ENCODE peak calls at places on chromosomes 4 and X, in nine cellular contexts. Z, B, D, F, J, I, Q, S and G are unnamed samples.
A peak's percentile ranks its signal among the peaks of the same experiment; 100 is the strongest.

GRCh38 chr4:52957220-52957686 is 95.1 kb downstream of the RASL11B start:
- DNase-seq in F (no peak), Q (no peak), B (peak; percentile 25), D (peak; percentile 56), S (no peak), Z (no peak), I (no peak), J (no peak), G (no peak)

GRCh38 chr4:110198472-110199419 is at the start of gene ELOVL6:
- DNase-seq in B (peak; percentile 89), Z (peak; percentile 81), I (no peak), Q (peak; percentile 36), F (no peak), S (peak; percentile 62), J (peak; percentile 82), D (peak; percentile 91), G (peak; percentile 62)

GRCh38 chr4:8182858-8183725 is 16.0 kb upstream of the SH3TC1 start:
- DNase-seq in Q (no peak), J (peak; percentile 58), B (peak; percentile 95), F (peak; percentile 35), I (no peak), Z (no peak), D (peak; percentile 94), S (peak; percentile 73), G (peak; percentile 78)

GRCh38 chr4:169024762-169025161 is 14.7 kb upstream of the CBR4 start:
- DNase-seq in Q (peak; percentile 34), Z (no peak), D (peak; percentile 77), F (no peak), I (no peak), B (peak; percentile 65), J (peak; percentile 50), S (peak; percentile 35), G (peak; percentile 5)

GRCh38 chrX:134075894-134076718 is 90.7 kb upstream of the GPC3 start:
- DNase-seq in I (no peak), S (no peak), Z (no peak), F (no peak), B (no peak), D (no peak), Q (no peak), J (no peak), G (no peak)

GRCh38 chrX:150940844-150941495 is 42.2 kb upstream of the HMGB3 start:
- DNase-seq in F (no peak), J (no peak), S (no peak), B (no peak), I (no peak), Z (no peak), D (no peak), Q (no peak), G (no peak)

GRCh38 chr4:174156239-174156826 is 127.1 kb downstream of the FBXO8 start:
- DNase-seq in Z (no peak), S (peak; percentile 29), J (peak; percentile 72), I (no peak), F (no peak), Q (peak; percentile 28), B (peak; percentile 53), D (peak; percentile 69), G (no peak)

GRCh38 chr4:87311684-87312083 is 11.0 kb downstream of the HSD17B13 start:
- DNase-seq in S (no peak), D (no peak), Z (no peak), J (no peak), B (no peak), Q (no peak), I (no peak), F (no peak), G (no peak)

GRCh38 chrX:18406531-18407266 is 18.7 kb upstream of the CDKL5 start:
- DNase-seq in F (no peak), I (no peak), Q (no peak), D (no peak), J (peak; percentile 55), Z (no peak), B (no peak), S (no peak), G (no peak)

GRCh38 chr4:152029631-152030030 is 268.8 kb upstream of the GATB start:
- DNase-seq in S (no peak), F (no peak), J (no peak), I (no peak), B (no peak), Z (no peak), Q (no peak), D (no peak), G (no peak)

GRCh38 chrX:153830632-153831434 is 489 bp upstream of the PDZD4 start:
- DNase-seq in D (no peak), J (no peak), B (no peak), Q (no peak), I (no peak), S (no peak), Z (no peak), F (no peak), G (no peak)

GRCh38 chr4:123353656-123354055 is 42.9 kb upstream of the SPRY1 start:
- DNase-seq in J (no peak), Z (no peak), S (no peak), F (no peak), I (no peak), B (no peak), Q (no peak), D (no peak), G (no peak)

GRCh38 chr4:176778491-176778890 is 14.2 kb downstream of the VEGFC start:
- DNase-seq in Q (no peak), D (peak; percentile 86), J (peak; percentile 48), F (no peak), B (peak; percentile 90), Z (no peak), I (no peak), S (peak; percentile 83), G (peak; percentile 18)

GRCh38 chrX:9690046-9690445 is 75.6 kb downstream of the GPR143 start:
- DNase-seq in B (no peak), I (no peak), S (no peak), Q (no peak), F (no peak), D (no peak), J (no peak), Z (no peak), G (no peak)

GRCh38 chr4:123606946-123607542 is 210.4 kb downstream of the SPRY1 start:
- DNase-seq in J (peak; percentile 18), F (no peak), Q (no peak), I (no peak), B (no peak), Z (no peak), S (no peak), D (no peak), G (no peak)

GRCh38 chr4:108681321-108681809 is 31.0 kb downstream of the OSTC start:
- DNase-seq in S (no peak), D (no peak), F (no peak), Q (no peak), Z (no peak), I (no peak), B (no peak), J (no peak), G (no peak)

GRCh38 chr4:153785830-153786721 is 2.8 kb downstream of the SFRP2 start:
- DNase-seq in J (peak; percentile 18), S (no peak), F (no peak), B (no peak), D (peak; percentile 68), Q (no peak), Z (no peak), I (no peak), G (no peak)

GRCh38 chrX:148871422-148872152 is 371.2 kb downstream of the AFF2 start:
- DNase-seq in Z (no peak), J (peak; percentile 88), B (peak; percentile 26), D (peak; percentile 72), Q (no peak), F (peak; percentile 46), S (peak; percentile 70), I (no peak), G (peak; percentile 88)

GRCh38 chr4:164169591-164169990 is 584.3 kb upstream of the SMIM31 start:
- DNase-seq in D (peak; percentile 57), F (no peak), B (peak; percentile 67), S (peak; percentile 49), Q (no peak), J (peak; percentile 64), I (no peak), Z (no peak), G (peak; percentile 66)

GRCh38 chrX:150649096-150649870 is 43.9 kb upstream of the MTMR1 start:
- DNase-seq in Z (no peak), F (no peak), D (peak; percentile 69), S (peak; percentile 47), J (no peak), Q (no peak), I (no peak), B (peak; percentile 76), G (peak; percentile 1)

GRCh38 chrX:41238543-41238942 is 95.4 kb upstream of the DDX3X start:
- DNase-seq in Z (no peak), D (peak; percentile 72), F (no peak), J (peak; percentile 67), B (peak; percentile 77), Q (peak; percentile 65), S (peak; percentile 56), I (no peak), G (peak; percentile 59)

GRCh38 chrX:128464091-128464490 is 411.9 kb upstream of the ACTRT1 start:
- DNase-seq in Q (no peak), D (no peak), Z (no peak), B (peak; percentile 42), I (no peak), S (no peak), F (no peak), J (peak; percentile 84), G (no peak)

GRCh38 chr4:102438873-102439614 is 62.1 kb upstream of the NFKB1 start:
- DNase-seq in B (peak; percentile 95), J (peak; percentile 37), D (peak; percentile 98), Z (no peak), I (no peak), Q (no peak), F (no peak), S (peak; percentile 83), G (peak; percentile 68)